ENCODE peak calls at places on chromosome 22, in five cellular contexts. One of them, this sample, is unnamed.

GRCh38 chr22:18970180-18970947 is 34.3 kb upstream of the PRODH start:
- DNase-seq in IMR-90: no peak
- DNase-seq in H1: no peak
- DNase-seq in neuronal stem cell: peak
- DNase-seq in trophoblast cell: peak
- DNase-seq in this sample: peak

GRCh38 chr22:19942071-19942885 is 660 bp upstream of the TXNRD2 start:
- DNase-seq in neuronal stem cell: no peak
- DNase-seq in IMR-90: peak
- DNase-seq in H1: no peak
- DNase-seq in trophoblast cell: no peak
- DNase-seq in this sample: peak

GRCh38 chr22:34866501-34867171 is 199.3 kb upstream of the ISX start:
- DNase-seq in neuronal stem cell: no peak
- DNase-seq in H1: no peak
- DNase-seq in IMR-90: no peak
- DNase-seq in trophoblast cell: no peak
- DNase-seq in this sample: peak

GRCh38 chr22:35642305-35642741 is 5.9 kb upstream of the APOL6 start:
- DNase-seq in neuronal stem cell: no peak
- DNase-seq in trophoblast cell: no peak
- DNase-seq in IMR-90: peak
- DNase-seq in H1: no peak
- DNase-seq in this sample: peak

GRCh38 chr22:30453731-30454510 is 17.9 kb downstream of the SEC14L3 start:
- DNase-seq in neuronal stem cell: no peak
- DNase-seq in IMR-90: no peak
- DNase-seq in H1: no peak
- DNase-seq in trophoblast cell: no peak
- DNase-seq in this sample: peak

GRCh38 chr22:19932367-19933206 is 9.0 kb upstream of the COMT start:
- DNase-seq in IMR-90: no peak
- DNase-seq in trophoblast cell: no peak
- DNase-seq in neuronal stem cell: no peak
- DNase-seq in H1: no peak
- DNase-seq in this sample: no peak

GRCh38 chr22:30392661-30393321 is 4.0 kb upstream of the SEC14L2 start:
- DNase-seq in H1: no peak
- DNase-seq in neuronal stem cell: no peak
- DNase-seq in trophoblast cell: no peak
- DNase-seq in IMR-90: no peak
- DNase-seq in this sample: no peak

GRCh38 chr22:24834845-24835570 is 29.0 kb downstream of the SGSM1 start:
- DNase-seq in H1: no peak
- DNase-seq in trophoblast cell: no peak
- DNase-seq in neuronal stem cell: no peak
- DNase-seq in IMR-90: peak
- DNase-seq in this sample: peak

GRCh38 chr22:41998361-41999261 is at the start of gene WBP2NL:
- DNase-seq in IMR-90: peak
- DNase-seq in H1: no peak
- DNase-seq in neuronal stem cell: no peak
- DNase-seq in trophoblast cell: peak
- DNase-seq in this sample: no peak

GRCh38 chr22:18109410-18110193 is 1.0 kb upstream of the TUBA8 start:
- DNase-seq in trophoblast cell: no peak
- DNase-seq in IMR-90: no peak
- DNase-seq in neuronal stem cell: no peak
- DNase-seq in H1: no peak
- DNase-seq in this sample: no peak

GRCh38 chr22:34976474-34976873 is 89.5 kb upstream of the ISX start:
- DNase-seq in neuronal stem cell: no peak
- DNase-seq in H1: no peak
- DNase-seq in trophoblast cell: no peak
- DNase-seq in IMR-90: no peak
- DNase-seq in this sample: no peak

GRCh38 chr22:20588843-20589581 is 81.6 kb downstream of the MED15 start:
- DNase-seq in H1: no peak
- DNase-seq in neuronal stem cell: no peak
- DNase-seq in trophoblast cell: no peak
- DNase-seq in IMR-90: no peak
- DNase-seq in this sample: no peak

GRCh38 chr22:47647181-47647580 is 884.7 kb downstream of the TBC1D22A start:
- DNase-seq in IMR-90: no peak
- DNase-seq in trophoblast cell: no peak
- DNase-seq in H1: no peak
- DNase-seq in neuronal stem cell: no peak
- DNase-seq in this sample: no peak

GRCh38 chr22:46905415-46905814 is 143.0 kb downstream of the TBC1D22A start:
- DNase-seq in H1: no peak
- DNase-seq in trophoblast cell: no peak
- DNase-seq in IMR-90: no peak
- DNase-seq in neuronal stem cell: no peak
- DNase-seq in this sample: no peak

GRCh38 chr22:20093437-20093836 is 13.4 kb downstream of the DGCR8 start:
- DNase-seq in H1: no peak
- DNase-seq in IMR-90: no peak
- DNase-seq in neuronal stem cell: no peak
- DNase-seq in trophoblast cell: no peak
- DNase-seq in this sample: no peak

GRCh38 chr22:46139895-46140350 is 10.4 kb upstream of the PPARA start:
- DNase-seq in trophoblast cell: no peak
- DNase-seq in H1: no peak
- DNase-seq in neuronal stem cell: no peak
- DNase-seq in IMR-90: no peak
- DNase-seq in this sample: no peak

GRCh38 chr22:50695421-50696250 is 23.0 kb downstream of the SHANK3 start:
- DNase-seq in neuronal stem cell: no peak
- DNase-seq in trophoblast cell: no peak
- DNase-seq in H1: no peak
- DNase-seq in IMR-90: no peak
- DNase-seq in this sample: no peak

GRCh38 chr22:20128902-20129746 is 2.5 kb upstream of the ZDHHC8 start:
- DNase-seq in IMR-90: peak
- DNase-seq in H1: no peak
- DNase-seq in trophoblast cell: peak
- DNase-seq in neuronal stem cell: no peak
- DNase-seq in this sample: peak

GRCh38 chr22:30423296-30423958 is 2.1 kb upstream of the MTFP1 start:
- DNase-seq in IMR-90: no peak
- DNase-seq in neuronal stem cell: no peak
- DNase-seq in H1: no peak
- DNase-seq in trophoblast cell: peak
- DNase-seq in this sample: no peak

GRCh38 chr22:44645531-44645930 is 56.5 kb upstream of the PRR5 start:
- DNase-seq in trophoblast cell: no peak
- DNase-seq in neuronal stem cell: no peak
- DNase-seq in H1: no peak
- DNase-seq in IMR-90: no peak
- DNase-seq in this sample: no peak

GRCh38 chr22:48096411-48096810 is 1334.0 kb downstream of the TBC1D22A start:
- DNase-seq in trophoblast cell: no peak
- DNase-seq in neuronal stem cell: no peak
- DNase-seq in H1: no peak
- DNase-seq in IMR-90: no peak
- DNase-seq in this sample: no peak

GRCh38 chr22:17920145-17920605 is 104.2 kb downstream of the MICAL3 start:
- DNase-seq in IMR-90: peak
- DNase-seq in trophoblast cell: peak
- DNase-seq in H1: no peak
- DNase-seq in neuronal stem cell: no peak
- DNase-seq in this sample: peak

GRCh38 chr22:20439928-20440575 is 2.4 kb upstream of the SCARF2 start:
- DNase-seq in neuronal stem cell: no peak
- DNase-seq in trophoblast cell: no peak
- DNase-seq in IMR-90: no peak
- DNase-seq in H1: no peak
- DNase-seq in this sample: no peak

GRCh38 chr22:44884968-44885805 is 124.6 kb downstream of the PHF21B start:
- DNase-seq in IMR-90: no peak
- DNase-seq in neuronal stem cell: no peak
- DNase-seq in H1: no peak
- DNase-seq in trophoblast cell: no peak
- DNase-seq in this sample: no peak

GRCh38 chr22:22040908-22041307 is 58.3 kb upstream of the TOP3B start:
- DNase-seq in neuronal stem cell: no peak
- DNase-seq in trophoblast cell: no peak
- DNase-seq in IMR-90: no peak
- DNase-seq in H1: no peak
- DNase-seq in this sample: no peak

GRCh38 chr22:46062971-46063631 is 86.1 kb upstream of the WNT7B start:
- DNase-seq in H1: no peak
- DNase-seq in trophoblast cell: no peak
- DNase-seq in IMR-90: no peak
- DNase-seq in neuronal stem cell: no peak
- DNase-seq in this sample: no peak

GRCh38 chr22:41833369-41834004 is 582 bp downstream of the SREBF2 start:
- DNase-seq in H1: no peak
- DNase-seq in IMR-90: no peak
- DNase-seq in neuronal stem cell: no peak
- DNase-seq in trophoblast cell: no peak
- DNase-seq in this sample: peak

GRCh38 chr22:35053060-35053835 is 12.7 kb upstream of the ISX start:
- DNase-seq in IMR-90: no peak
- DNase-seq in trophoblast cell: no peak
- DNase-seq in H1: no peak
- DNase-seq in neuronal stem cell: no peak
- DNase-seq in this sample: no peak

GRCh38 chr22:31919730-31920129 is 24.6 kb upstream of the YWHAH start:
- DNase-seq in H1: no peak
- DNase-seq in trophoblast cell: no peak
- DNase-seq in neuronal stem cell: no peak
- DNase-seq in IMR-90: no peak
- DNase-seq in this sample: no peak

GRCh38 chr22:19488285-19488684 is 8.6 kb downstream of the CDC45 start:
- DNase-seq in trophoblast cell: no peak
- DNase-seq in H1: no peak
- DNase-seq in neuronal stem cell: no peak
- DNase-seq in IMR-90: no peak
- DNase-seq in this sample: no peak

GRCh38 chr22:46030241-46030880 is 53.4 kb upstream of the WNT7B start:
- DNase-seq in neuronal stem cell: no peak
- DNase-seq in H1: no peak
- DNase-seq in trophoblast cell: no peak
- DNase-seq in IMR-90: no peak
- DNase-seq in this sample: no peak

GRCh38 chr22:32233091-32233490 is 22.1 kb downstream of the SLC5A4 start:
- DNase-seq in neuronal stem cell: no peak
- DNase-seq in H1: no peak
- DNase-seq in IMR-90: no peak
- DNase-seq in trophoblast cell: no peak
- DNase-seq in this sample: no peak

GRCh38 chr22:32752326-32752725 is 49.2 kb upstream of the TIMP3 start:
- DNase-seq in IMR-90: peak
- DNase-seq in neuronal stem cell: no peak
- DNase-seq in H1: no peak
- DNase-seq in trophoblast cell: no peak
- DNase-seq in this sample: no peak

DNA sequence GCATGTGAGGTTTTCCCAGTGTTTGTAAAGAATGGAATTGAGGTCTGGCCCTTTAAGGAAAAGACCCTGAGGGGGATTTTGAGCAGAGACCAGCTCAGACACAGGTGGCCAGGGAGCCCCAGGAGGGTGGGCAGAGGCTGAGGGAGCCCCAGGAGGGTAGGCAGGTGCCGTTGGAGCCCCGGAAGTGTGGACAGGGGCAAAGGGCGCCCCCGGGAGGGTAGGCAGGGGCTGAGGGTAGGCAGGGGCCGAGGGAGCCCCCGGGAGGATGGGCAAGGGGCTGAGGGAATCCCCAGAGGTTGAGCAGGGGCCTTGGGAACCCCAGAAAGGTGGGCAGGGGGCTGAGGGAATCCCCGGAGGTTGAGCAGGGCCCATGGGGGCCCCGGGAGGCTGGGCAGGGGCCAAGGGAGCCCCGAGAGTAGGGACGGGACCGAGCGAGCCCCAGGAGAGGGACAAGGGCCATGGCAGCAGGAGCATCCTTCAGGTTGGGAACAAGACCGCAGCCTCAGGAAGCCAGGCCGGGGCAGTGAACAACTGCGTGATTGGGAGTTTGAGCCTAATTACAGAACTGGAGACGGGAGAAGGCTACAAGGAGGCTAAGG is 292.0 kb downstream of the BRD1 start:
- DNase-seq in neuronal stem cell: no peak
- DNase-seq in trophoblast cell: no peak
- DNase-seq in IMR-90: no peak
- DNase-seq in H1: no peak
- DNase-seq in this sample: no peak
- H2AFZ ChIP-seq in neuronal stem cell: no peak
- H2AFZ ChIP-seq in trophoblast cell: no peak
- H2AFZ ChIP-seq in IMR-90: no peak
- H2AFZ ChIP-seq in H1: no peak
- H2AFZ ChIP-seq in this sample: no peak

GRCh38 chr22:37373451-37373850 is 53.8 kb downstream of the ELFN2 start:
- DNase-seq in IMR-90: no peak
- DNase-seq in trophoblast cell: no peak
- DNase-seq in H1: no peak
- DNase-seq in neuronal stem cell: no peak
- DNase-seq in this sample: no peak
- H3K4me3 ChIP-seq in IMR-90: no peak
- H3K4me3 ChIP-seq in trophoblast cell: no peak
- H3K4me3 ChIP-seq in H1: no peak
- H3K4me3 ChIP-seq in neuronal stem cell: no peak
- H3K4me3 ChIP-seq in this sample: no peak

GRCh38 chr22:29148036-29148435 is 57.7 kb upstream of the EMID1 start:
- DNase-seq in neuronal stem cell: no peak
- DNase-seq in IMR-90: no peak
- DNase-seq in trophoblast cell: no peak
- DNase-seq in H1: no peak
- DNase-seq in this sample: no peak
- H3K23ac ChIP-seq in neuronal stem cell: no peak
- H3K23ac ChIP-seq in IMR-90: no peak
- H3K23ac ChIP-seq in trophoblast cell: no peak
- H3K23ac ChIP-seq in H1: no peak
- H3K23ac ChIP-seq in this sample: no peak

DNA sequence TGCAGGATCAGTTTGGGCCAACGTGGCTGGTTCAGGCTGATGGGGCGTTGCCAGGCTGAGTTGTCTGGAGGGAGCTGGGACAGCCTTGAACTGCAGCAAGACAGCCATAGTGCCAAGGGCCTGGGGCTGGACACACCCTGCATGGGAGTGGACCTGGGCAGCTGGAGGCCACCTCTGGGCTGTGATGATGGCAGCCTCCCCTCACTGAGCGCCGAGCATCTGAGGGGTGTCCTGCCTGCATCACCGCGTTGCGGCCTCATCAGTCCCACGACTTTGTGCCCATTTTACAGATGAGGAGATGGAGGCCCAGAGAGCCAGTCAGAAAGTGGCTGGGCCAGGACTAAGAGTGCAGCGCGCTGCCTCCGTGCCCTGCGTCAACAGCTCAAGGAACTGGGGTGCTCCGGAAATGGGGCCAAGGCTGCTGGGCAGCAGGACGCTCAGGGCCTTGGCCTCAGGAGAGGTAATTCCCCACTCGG is 590 bp upstream of the TSPO start:
- DNase-seq in IMR-90: no peak
- DNase-seq in trophoblast cell: no peak
- DNase-seq in H1: no peak
- DNase-seq in neuronal stem cell: no peak
- DNase-seq in this sample: no peak
- H2AFZ ChIP-seq in IMR-90: peak
- H2AFZ ChIP-seq in trophoblast cell: peak
- H2AFZ ChIP-seq in H1: peak
- H2AFZ ChIP-seq in neuronal stem cell: peak
- H2AFZ ChIP-seq in this sample: peak

GRCh38 chr22:40434101-40434500 is 63.7 kb downstream of the SGSM3 start:
- DNase-seq in H1: no peak
- DNase-seq in neuronal stem cell: no peak
- DNase-seq in trophoblast cell: no peak
- DNase-seq in IMR-90: peak
- DNase-seq in this sample: peak
- H3K4me3 ChIP-seq in H1: no peak
- H3K4me3 ChIP-seq in neuronal stem cell: no peak
- H3K4me3 ChIP-seq in trophoblast cell: no peak
- H3K4me3 ChIP-seq in IMR-90: no peak
- H3K4me3 ChIP-seq in this sample: no peak

This sample was measured in mesenchymal stem cell.